ENCODE peak calls at places on chromosomes 2 and 18, in five cellular contexts. W, K, O, D and X are unnamed samples.

GRCh38 chr2:1755436-1756191 is 11.3 kb upstream of the PXDN start:
- DNase-seq in W (no peak), K (no peak), O (peak), D (no peak), X (no peak)

GRCh38 chr2:19848952-19849351 is 52.8 kb downstream of the TTC32 start:
- DNase-seq in W (no peak), K (peak), O (no peak), D (no peak), X (no peak)

GRCh38 chr2:11556101-11556806 is 22.4 kb downstream of the GREB1 start:
- DNase-seq in W (no peak), K (no peak), O (no peak), D (no peak), X (no peak)

GRCh38 chr2:149017116-149017985 is 21.1 kb upstream of the LYPD6B start:
- DNase-seq in W (peak), K (peak), O (peak), D (peak), X (peak)

GRCh38 chr2:68943581-68944568 is 8.8 kb downstream of the GKN2 start:
- DNase-seq in W (peak), K (peak), O (peak), D (peak), X (peak)

GRCh38 chr2:238456966-238457926 is 30.5 kb downstream of the ASB1 start:
- DNase-seq in W (no peak), K (no peak), O (no peak), D (peak), X (no peak)

GRCh38 chr2:25044990-25045389 is 3.1 kb downstream of the EFR3B start:
- DNase-seq in W (no peak), K (no peak), O (no peak), D (no peak), X (no peak)

GRCh38 chr2:100262555-100263320 is 59.6 kb downstream of the LONRF2 start:
- DNase-seq in W (peak), K (peak), O (peak), D (peak), X (peak)

GRCh38 chr2:73020657-73021370 is 50.7 kb downstream of the SFXN5 start:
- DNase-seq in W (no peak), K (peak), O (peak), D (peak), X (peak)

GRCh38 chr2:108612514-108613183 is 78.4 kb downstream of the LIMS1 start:
- DNase-seq in W (peak), K (no peak), O (no peak), D (no peak), X (no peak)

GRCh38 chr18:69787825-69788547 is 159.7 kb downstream of the CD226 start:
- DNase-seq in W (no peak), K (no peak), O (peak), D (peak), X (peak)

GRCh38 chr2:45043171-45043570 is 33.9 kb upstream of the SIX2 start:
- DNase-seq in W (no peak), K (no peak), O (no peak), D (no peak), X (no peak)

GRCh38 chr2:96143231-96143847 is 1.9 kb downstream of the DUSP2 start:
- DNase-seq in W (no peak), K (no peak), O (no peak), D (no peak), X (no peak)

GRCh38 chr18:54689319-54689718 is 98.3 kb downstream of the DYNAP start:
- DNase-seq in W (no peak), K (no peak), O (no peak), D (no peak), X (no peak)

GRCh38 chr18:7754725-7755181 is 187.6 kb downstream of the PTPRM start:
- DNase-seq in W (no peak), K (no peak), O (no peak), D (peak), X (peak)

GRCh38 chr2:102284611-102285010 is 26.8 kb upstream of the IL1RL1 start:
- DNase-seq in W (no peak), K (no peak), O (no peak), D (no peak), X (no peak)

GRCh38 chr2:196260546-196260945 is 89.2 kb upstream of the STK17B start:
- DNase-seq in W (no peak), K (no peak), O (no peak), D (no peak), X (no peak)

GRCh38 chr2:168797286-168797655 is 5.2 kb upstream of the NOSTRIN start:
- DNase-seq in W (peak), K (no peak), O (no peak), D (no peak), X (peak)

GRCh38 chr2:132449868-132450267 is 33.3 kb downstream of the GPR39 start:
- DNase-seq in W (no peak), K (no peak), O (no peak), D (no peak), X (no peak)

GRCh38 chr2:54534625-54535024 is 78.5 kb downstream of the SPTBN1 start:
- DNase-seq in W (no peak), K (no peak), O (no peak), D (no peak), X (no peak)

GRCh38 chr18:79583984-79584401 is 95.6 kb upstream of the CTDP1 start:
- DNase-seq in W (no peak), K (no peak), O (no peak), D (no peak), X (no peak)

GRCh38 chr2:70626254-70626990 is 72.8 kb upstream of the TGFA start:
- DNase-seq in W (peak), K (peak), O (no peak), D (no peak), X (no peak)

GRCh38 chr2:158529379-158530110 is 72.8 kb downstream of the PKP4 start:
- DNase-seq in W (no peak), K (no peak), O (peak), D (no peak), X (no peak)

GRCh38 chr2:158530829-158531228 is 74.1 kb downstream of the PKP4 start:
- DNase-seq in W (no peak), K (no peak), O (no peak), D (no peak), X (no peak)

GRCh38 chr2:158533009-158533408 is 76.3 kb downstream of the PKP4 start:
- DNase-seq in W (no peak), K (no peak), O (no peak), D (no peak), X (no peak)
- TF ChIP-seq POLR2A in W (no peak), K (no peak), O (no peak), D (no peak), X (no peak)

GRCh38 chr2:76745605-76746004 is 776.6 kb downstream of the LRRTM4 start:
- DNase-seq in W (no peak), K (no peak), O (no peak), D (no peak), X (no peak)

GRCh38 chr2:76748581-76749296 is 773.4 kb downstream of the LRRTM4 start:
- DNase-seq in W (no peak), K (no peak), O (no peak), D (no peak), X (no peak)

DNA sequence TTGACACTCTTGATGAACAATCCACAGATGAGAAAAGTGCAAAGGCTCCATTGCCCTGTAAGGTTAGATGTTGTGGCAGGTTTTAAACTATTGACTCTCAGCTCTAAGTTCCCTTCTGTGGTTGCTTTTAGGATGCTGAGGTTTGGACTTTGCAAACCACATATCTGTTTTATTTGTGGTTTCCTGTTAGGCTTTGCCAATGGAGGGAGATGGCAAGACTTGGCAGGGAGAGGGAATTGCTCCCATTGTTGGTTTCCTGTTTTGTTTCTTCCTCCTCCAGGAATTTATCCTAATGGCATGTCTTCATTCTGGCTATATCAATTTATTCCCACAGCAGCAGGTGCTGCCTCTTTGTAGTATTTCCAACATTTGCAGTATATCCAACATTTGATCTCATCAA is 772.3 kb downstream of the LRRTM4 start:
- DNase-seq in W (no peak), K (no peak), O (no peak), D (no peak), X (no peak)
- TF ChIP-seq JUN in W (no peak), K (no peak), O (no peak), D (no peak), X (no peak)

DNA sequence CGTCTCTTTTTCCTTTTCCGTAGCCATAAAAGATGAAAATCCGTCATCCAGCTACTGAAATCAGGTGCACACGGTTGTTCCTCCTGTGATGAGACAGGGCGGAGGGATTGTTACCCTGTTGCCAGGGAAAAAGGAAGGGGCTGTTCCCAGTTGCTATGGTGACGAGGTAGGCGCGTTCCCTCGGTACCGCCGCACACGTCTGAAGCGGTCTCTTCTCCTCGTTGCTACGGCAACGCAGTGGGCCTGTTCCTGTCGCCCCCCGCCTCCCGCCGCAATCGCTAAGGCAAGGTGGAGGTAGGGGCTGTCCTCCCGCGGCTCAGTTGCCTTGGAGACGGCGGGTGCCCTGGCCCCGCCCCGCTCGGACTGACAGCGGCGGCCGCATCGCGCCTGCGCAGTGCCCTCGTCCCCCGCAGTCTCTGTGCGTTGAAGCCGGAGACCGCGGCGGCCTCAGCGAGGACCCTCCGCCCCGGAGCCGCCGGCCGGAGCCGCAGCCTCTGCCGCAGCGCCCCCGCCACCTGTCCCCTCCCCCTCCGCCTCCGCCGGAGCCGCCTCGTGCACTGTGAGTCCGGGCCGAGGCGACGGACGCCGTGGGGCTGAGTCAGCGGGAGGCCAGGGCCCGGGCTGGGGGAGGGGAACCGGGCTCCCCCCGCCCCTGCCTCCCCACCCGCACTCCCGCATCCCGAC is at the start of gene MAPRE3:
- DNase-seq in W (peak), K (peak), O (peak), D (peak), X (peak)
- TF ChIP-seq POLR2A in W (no peak), K (no peak), O (no peak), D (no peak), X (no peak)

GRCh38 chr18:13375302-13376255 is 157.0 kb downstream of the LDLRAD4 start:
- DNase-seq in W (no peak), K (no peak), O (peak), D (no peak), X (peak)
- TF ChIP-seq JUN in W (no peak), K (no peak), O (peak), D (no peak), X (no peak)

DNA sequence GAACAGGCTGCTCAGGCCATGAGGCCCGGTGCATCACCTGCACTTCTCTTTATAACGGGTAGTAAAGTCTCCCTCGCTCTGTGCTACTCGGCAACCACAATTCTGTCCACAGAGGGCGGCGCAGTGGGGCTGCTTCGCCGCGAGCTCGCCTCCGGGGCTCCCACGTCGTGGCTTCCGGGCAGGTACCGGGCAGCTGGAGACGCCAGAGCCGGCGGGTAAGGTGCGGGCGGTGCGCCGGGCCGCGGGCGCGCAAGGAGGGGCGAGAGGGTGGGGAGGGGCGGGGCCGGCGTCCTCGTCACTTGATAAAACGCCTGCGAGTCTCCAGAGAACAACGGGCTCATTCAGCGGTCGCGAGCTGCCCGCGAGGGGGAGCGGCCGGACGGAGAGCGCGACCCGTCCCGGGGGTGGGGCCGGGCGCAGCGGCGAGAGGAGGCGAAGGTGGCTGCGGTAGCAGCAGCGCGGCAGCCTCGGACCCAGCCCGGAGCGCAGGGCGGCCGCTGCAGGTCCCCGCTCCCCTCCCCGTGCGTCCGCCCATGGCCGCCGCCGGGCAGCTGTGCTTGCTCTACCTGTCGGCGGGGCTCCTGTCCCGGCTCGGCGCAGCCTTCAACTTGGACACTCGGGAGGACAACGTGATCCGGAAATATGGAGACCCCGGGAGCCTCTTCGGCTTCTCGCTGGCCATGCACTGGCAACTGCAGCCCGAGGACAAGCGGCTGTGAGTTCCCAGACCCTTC is at the start of gene ITGA6:
- DNase-seq in W (peak), K (peak), O (peak), D (peak), X (peak)
- TF ChIP-seq POLR2A in W (no peak), K (peak), O (peak), D (peak), X (peak)

DNA sequence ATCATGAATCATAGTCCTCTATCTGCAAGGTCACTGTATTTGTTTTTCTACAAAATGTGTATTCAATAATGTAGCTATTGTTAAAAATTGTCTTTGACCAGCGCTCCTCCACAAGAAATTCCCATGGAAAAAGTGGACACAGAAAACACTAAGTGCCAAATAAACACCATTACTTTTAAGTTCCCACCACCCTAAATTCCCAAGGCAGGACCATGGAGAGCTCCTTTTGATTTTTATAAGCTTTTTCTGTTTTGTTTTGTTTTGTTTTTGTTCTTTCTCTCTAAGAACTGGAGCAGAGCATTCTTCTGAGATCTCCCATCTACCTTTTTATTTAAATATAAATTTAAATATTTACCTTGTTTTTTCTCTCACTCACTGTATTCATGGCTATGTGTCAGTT is 44.5 kb downstream of the LRATD1 start:
- DNase-seq in W (no peak), K (no peak), O (no peak), D (no peak), X (no peak)
- TF ChIP-seq JUN in W (no peak), K (no peak), O (no peak), D (no peak), X (no peak)

DNA sequence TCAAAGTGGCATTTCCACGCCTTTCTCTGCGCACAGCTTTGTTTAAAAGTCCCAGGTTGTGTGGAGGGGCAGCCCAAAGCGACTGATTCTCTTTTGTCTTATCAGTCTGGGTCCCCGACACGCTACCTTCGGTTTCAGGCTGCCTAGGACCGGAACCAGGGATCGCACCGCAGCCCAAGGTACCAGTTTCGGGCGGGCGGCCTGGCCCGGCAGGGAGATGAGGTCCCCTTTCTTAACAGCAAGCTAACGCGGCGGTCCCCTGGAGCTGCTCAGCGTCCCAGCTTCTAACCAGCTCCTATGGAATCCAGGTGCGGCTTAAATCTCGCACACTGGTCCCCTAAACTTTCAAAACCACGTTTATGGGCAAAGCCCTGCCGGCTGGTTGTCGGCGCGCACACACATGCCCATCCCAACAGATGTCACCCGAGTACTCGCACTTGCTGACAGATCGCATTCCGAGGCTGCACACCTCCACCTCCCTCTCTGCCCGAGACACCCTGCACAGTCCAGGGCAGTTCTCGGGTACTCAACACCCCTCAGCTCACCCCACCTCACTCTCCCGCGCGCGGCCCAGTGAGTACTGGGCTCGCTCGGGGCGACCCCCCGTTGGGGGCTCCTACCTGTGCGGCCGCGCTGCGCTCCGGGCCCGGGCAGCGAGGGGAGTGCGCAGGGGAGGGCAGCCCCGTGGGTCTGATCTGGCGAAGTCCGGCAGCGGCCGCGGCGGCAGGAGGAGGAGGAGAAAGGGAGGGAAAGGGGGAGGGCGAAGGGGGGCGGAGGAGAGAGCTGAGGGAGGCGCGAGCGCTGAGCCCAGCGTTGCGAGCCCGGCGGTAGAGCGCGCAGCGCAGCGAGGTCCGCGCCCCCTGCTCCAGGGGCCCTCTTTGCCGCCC is at the start of gene EFEMP1:
- DNase-seq in W (no peak), K (peak), O (peak), D (no peak), X (peak)
- TF ChIP-seq POLR2A in W (no peak), K (no peak), O (peak), D (no peak), X (peak)

GRCh38 chr2:129914538-129915302 is 64.7 kb upstream of the RAB6C start:
- DNase-seq in W (no peak), K (peak), O (no peak), D (no peak), X (no peak)
- TF ChIP-seq JUN in W (no peak), K (no peak), O (no peak), D (no peak), X (no peak)

DNA sequence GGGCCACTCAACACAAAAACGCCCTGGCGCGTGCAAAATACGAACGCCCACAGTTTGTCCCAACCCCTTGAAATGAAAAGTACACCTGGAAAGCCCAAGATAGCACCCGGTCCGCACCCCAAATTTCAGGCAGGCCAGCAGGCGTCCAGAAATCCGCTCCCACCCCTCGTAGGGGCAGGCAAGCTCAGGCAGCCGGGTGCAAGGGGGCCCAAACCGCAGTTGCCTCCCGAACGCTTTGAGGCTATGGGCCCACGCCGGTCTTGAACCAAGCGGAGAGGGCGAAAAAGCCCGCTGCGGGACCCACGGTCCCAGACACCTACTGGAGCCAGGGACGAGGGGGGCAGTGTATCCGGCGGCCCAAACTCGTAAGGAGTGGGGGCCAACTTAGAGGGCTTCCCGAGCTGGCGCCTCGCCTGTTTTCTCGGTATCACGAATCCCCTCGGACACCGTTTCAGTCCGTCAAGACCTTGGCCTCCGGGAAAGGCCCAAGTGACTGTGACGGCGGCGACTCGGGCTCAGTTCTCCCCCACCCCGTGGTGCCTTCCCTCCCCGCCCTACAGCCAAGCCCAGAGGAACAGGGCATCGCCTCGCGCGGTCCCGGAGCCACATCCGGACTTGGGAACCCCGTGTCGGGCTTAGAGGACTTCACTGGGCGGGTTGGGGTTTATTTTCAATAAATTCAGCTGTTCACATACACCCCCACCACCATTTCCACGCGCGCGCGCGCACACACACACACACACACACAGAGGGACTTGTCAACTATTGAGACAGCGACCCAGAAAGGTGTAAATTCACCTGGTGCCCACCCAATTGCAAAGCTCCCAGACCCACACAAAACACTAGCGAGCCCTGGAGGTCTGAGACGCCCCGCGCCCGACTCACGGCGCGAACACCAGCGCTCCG is 6.2 kb upstream of the SATB2 start:
- DNase-seq in W (no peak), K (peak), O (no peak), D (no peak), X (no peak)
- TF ChIP-seq POLR2A in W (no peak), K (no peak), O (no peak), D (no peak), X (no peak)

GRCh38 chr2:16117791-16118610 is 177.7 kb downstream of the MYCN start:
- DNase-seq in W (no peak), K (no peak), O (no peak), D (no peak), X (no peak)
- TF ChIP-seq JUN in W (no peak), K (no peak), O (no peak), D (no peak), X (no peak)